ENCODE peak calls at places on chromosome 3, in eight cellular contexts. I, L, M, W, F, S, H and K are unnamed samples.

GRCh38 chr3:54670269-54671000 is 257.4 kb downstream of the LRTM1 start:
- DNase-seq in M (no peak), I (no peak), L (no peak), F (no peak), S (no peak), H (no peak), W (no peak), K (no peak)

GRCh38 chr3:167406876-167407492 is 26.9 kb upstream of the ZBBX start:
- DNase-seq in L (peak), I (peak), F (peak), M (peak), H (peak), W (peak), S (peak), K (peak)

GRCh38 chr3:23959147-23959900 is 14.2 kb downstream of the NR1D2 start:
- DNase-seq in W (no peak), S (no peak), I (peak), L (peak), F (no peak), H (no peak), M (no peak), K (no peak)

GRCh38 chr3:11803977-11804903 is 42.4 kb downstream of the TAMM41 start:
- DNase-seq in H (peak), L (no peak), I (peak), S (peak), M (peak), F (peak), W (peak), K (peak)

GRCh38 chr3:71778353-71778752 is 6.6 kb downstream of the PROK2 start:
- DNase-seq in F (no peak), L (no peak), S (no peak), H (no peak), W (no peak), M (no peak), I (no peak), K (no peak)

GRCh38 chr3:146517684-146518435 is 26.5 kb downstream of the PLSCR1 start:
- DNase-seq in M (peak), F (no peak), H (no peak), I (no peak), L (no peak), W (no peak), S (no peak), K (no peak)

GRCh38 chr3:143897558-143898305 is 49.5 kb upstream of the SLC9A9 start:
- DNase-seq in F (no peak), S (no peak), M (no peak), H (no peak), W (no peak), I (peak), L (no peak), K (no peak)

GRCh38 chr3:32430900-32431299 is 39.2 kb downstream of the CMTM7 start:
- DNase-seq in H (no peak), F (no peak), L (no peak), M (no peak), S (no peak), I (no peak), W (no peak), K (no peak)

GRCh38 chr3:73365756-73366397 is 258.9 kb downstream of the PDZRN3 start:
- DNase-seq in F (peak), M (no peak), S (no peak), H (peak), L (no peak), W (no peak), I (peak), K (no peak)

GRCh38 chr3:124700880-124701684 is 29.2 kb upstream of the UMPS start:
- DNase-seq in F (no peak), I (peak), L (peak), W (no peak), S (no peak), H (no peak), M (no peak), K (no peak)

GRCh38 chr3:129561619-129562248 is 18.8 kb downstream of the H1-8 start:
- DNase-seq in F (no peak), W (no peak), M (no peak), I (no peak), S (no peak), H (no peak), L (no peak), K (no peak)